ENCODE peak calls at places on chromosomes 2 and 18, in four cellular contexts. W is fibroblast of the aortic adventitia; S is stimulated activated naive CD8-positive, alpha-beta T cell treated with anti-CD3 and anti-CD28 coated beads, Interleukin-15, Interleukin-2, amounts not matched to agents 100 U/mL and 50 U/mL, for 24 hours; F is NCI-H1436. V is an unnamed sample.
A peak's percentile ranks its signal among the peaks of the same experiment; 100 is the strongest.

GRCh38 chr18:48032876-48033769 is 102.7 kb upstream of the SMAD2 start:
- DNase-seq in W (no peak), S (no peak), F (no peak), V (no peak)

GRCh38 chr2:172207916-172208315 is 105.2 kb upstream of the DLX2 start:
- DNase-seq in W (no peak), S (no peak), F (no peak), V (no peak)

GRCh38 chr2:198452327-198452726 is 647.9 kb downstream of the PLCL1 start:
- DNase-seq in W (no peak), S (no peak), F (no peak), V (no peak)

GRCh38 chr18:29874519-29875098 is 1167.9 kb downstream of the DSC3 start:
- DNase-seq in W (peak; percentile 42), S (no peak), F (peak; percentile 3), V (no peak)

GRCh38 chr2:83967854-83968253 is 491.2 kb downstream of the SUCLG1 start:
- DNase-seq in W (no peak), S (no peak), F (no peak), V (no peak)

GRCh38 chr2:39135678-39136259 is 14.9 kb upstream of the SOS1 start:
- DNase-seq in W (no peak), S (no peak), F (no peak), V (no peak)

GRCh38 chr2:237403024-237403882 is 10.7 kb downstream of the COL6A3 start:
- DNase-seq in W (peak; percentile 92), S (no peak), F (no peak), V (no peak)

GRCh38 chr2:8488001-8488738 is 193.7 kb upstream of the ID2 start:
- DNase-seq in W (no peak), S (peak; percentile 68), F (no peak), V (peak; percentile 71)

GRCh38 chr2:217367464-217367863 is 507.6 kb upstream of the TNP1 start:
- DNase-seq in W (no peak), S (no peak), F (no peak), V (no peak)

GRCh38 chr2:160583162-160583522 is 89.5 kb upstream of the RBMS1 start:
- DNase-seq in W (peak; percentile 82), S (no peak), F (no peak), V (no peak)

GRCh38 chr2:131010566-131010965 is 82.7 kb downstream of the FAM168B start:
- DNase-seq in W (no peak), S (no peak), F (no peak), V (no peak)

GRCh38 chr2:29114841-29115609 is at the start of gene CLIP4:
- DNase-seq in W (peak; percentile 68), S (peak; percentile 75), F (no peak), V (peak; percentile 72)

V was measured in activated T-cell treated with anti-CD3 and anti-CD28 coated beads, Interleukin-2, amount 50 U/mL, for 48 hours.